ENCODE peak calls at places on chromosome 11, in five cellular contexts. Z, H, A, S and J are unnamed samples.

GRCh38 chr11:119721129-119722120 is 7.6 kb downstream of the NECTIN1 start:
- DNase-seq in S (no peak), Z (no peak), A (no peak), H (peak), J (peak)

GRCh38 chr11:59158206-59159068 is 13.5 kb upstream of the DTX4 start:
- DNase-seq in A (peak), S (peak), Z (no peak), H (peak), J (no peak)

GRCh38 chr11:64753380-64754123 is 6.2 kb downstream of the PYGM start:
- DNase-seq in A (no peak), H (peak), Z (peak), S (no peak), J (no peak)

GRCh38 chr11:10876168-10876567 is 18.3 kb upstream of the ZBED5 start:
- DNase-seq in A (no peak), Z (no peak), H (no peak), S (no peak), J (no peak)

GRCh38 chr11:9250139-9250582 is 15.0 kb downstream of the DENND5A start:
- DNase-seq in Z (no peak), S (no peak), H (no peak), A (no peak), J (no peak)

GRCh38 chr11:116513278-116513823 is 259.4 kb downstream of the BUD13 start:
- DNase-seq in H (no peak), S (no peak), A (no peak), Z (no peak), J (no peak)

GRCh38 chr11:120186799-120187591 is 23.8 kb upstream of the OAF start:
- DNase-seq in S (peak), A (peak), Z (peak), H (no peak), J (no peak)

GRCh38 chr11:128195057-128195751 is 392.2 kb downstream of the ETS1 start:
- DNase-seq in Z (no peak), H (no peak), S (no peak), A (no peak), J (no peak)

GRCh38 chr11:59187587-59187986 is 15.7 kb downstream of the DTX4 start:
- DNase-seq in Z (no peak), A (peak), H (no peak), S (peak), J (no peak)

GRCh38 chr11:128135451-128135850 is 451.9 kb downstream of the ETS1 start:
- DNase-seq in S (no peak), A (no peak), H (peak), Z (no peak), J (peak)

GRCh38 chr11:60717956-60718355 is 6.6 kb upstream of the MS4A18 start:
- DNase-seq in H (no peak), S (no peak), A (no peak), Z (no peak), J (no peak)

GRCh38 chr11:9687736-9688494 is 24.0 kb downstream of the SWAP70 start:
- DNase-seq in A (no peak), S (no peak), H (no peak), Z (no peak), J (no peak)

GRCh38 chr11:74134661-74135515 is 35.9 kb downstream of the C2CD3 start:
- DNase-seq in Z (no peak), S (no peak), H (no peak), A (no peak), J (no peak)

GRCh38 chr11:66986178-66986545 is 11.1 kb downstream of the C11orf86 start:
- DNase-seq in Z (no peak), H (no peak), S (no peak), A (no peak), J (no peak)

GRCh38 chr11:119284344-119285157 is 32.4 kb downstream of the MCAM start:
- DNase-seq in A (no peak), H (peak), Z (no peak), S (no peak), J (no peak)

GRCh38 chr11:36131719-36132349 is 157.4 kb downstream of the COMMD9 start:
- DNase-seq in S (no peak), Z (no peak), A (peak), H (peak), J (no peak)

GRCh38 chr11:79982185-79982584 is 541.4 kb upstream of the TENM4 start:
- DNase-seq in S (no peak), A (no peak), H (no peak), Z (no peak), J (no peak)

GRCh38 chr11:74460481-74461154 is 6.7 kb downstream of the KCNE3 start:
- DNase-seq in Z (no peak), A (no peak), H (peak), S (no peak), J (no peak)

GRCh38 chr11:10605941-10606381 is 37.5 kb upstream of the LYVE1 start:
- DNase-seq in A (peak), S (no peak), H (peak), Z (peak), J (no peak)

GRCh38 chr11:26860411-26860810 is 133.5 kb upstream of the FIBIN start:
- DNase-seq in Z (no peak), H (no peak), S (no peak), A (no peak), J (no peak)

GRCh38 chr11:35139883-35140282 is 912 bp downstream of the CD44 start:
- DNase-seq in A (no peak), S (no peak), Z (no peak), H (no peak), J (no peak)

GRCh38 chr11:12216542-12217422 is 106.4 kb downstream of the MICAL2 start:
- DNase-seq in A (no peak), H (no peak), Z (peak), S (no peak), J (no peak)

GRCh38 chr11:76030973-76031590 is 175.2 kb downstream of the WNT11 start:
- DNase-seq in Z (no peak), S (no peak), A (no peak), H (peak), J (no peak)

GRCh38 chr11:46726206-46726862 is 7.3 kb downstream of the F2 start:
- DNase-seq in Z (peak), S (no peak), A (no peak), H (no peak), J (no peak)

GRCh38 chr11:34259087-34259486 is 98.7 kb downstream of the ABTB2 start:
- DNase-seq in Z (no peak), A (peak), S (no peak), H (no peak), J (no peak)

DNA sequence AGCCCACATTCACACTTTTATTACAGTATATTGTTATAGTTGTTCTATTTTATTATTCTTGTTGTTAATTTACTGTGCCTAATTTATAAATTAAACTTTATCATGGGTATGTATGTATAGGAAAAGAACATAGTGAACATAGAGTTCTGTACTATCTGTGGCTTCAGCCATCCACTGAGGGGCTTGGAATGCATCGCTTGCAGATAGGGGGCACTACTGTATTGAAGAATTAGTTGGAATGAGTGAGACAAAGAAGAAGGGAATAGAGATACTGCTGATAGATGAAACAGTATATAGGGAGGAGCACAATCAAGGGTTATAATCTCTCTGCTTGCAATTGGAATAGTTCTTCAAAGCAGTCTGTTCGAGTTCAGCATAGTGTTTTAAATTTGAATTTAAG is 432.2 kb downstream of the RAB38 start:
- DNase-seq in S (no peak), A (no peak), Z (no peak), H (peak), J (no peak)
- TF ChIP-seq CTCF in S (no peak), A (no peak), Z (no peak), H (peak), J (no peak)

DNA sequence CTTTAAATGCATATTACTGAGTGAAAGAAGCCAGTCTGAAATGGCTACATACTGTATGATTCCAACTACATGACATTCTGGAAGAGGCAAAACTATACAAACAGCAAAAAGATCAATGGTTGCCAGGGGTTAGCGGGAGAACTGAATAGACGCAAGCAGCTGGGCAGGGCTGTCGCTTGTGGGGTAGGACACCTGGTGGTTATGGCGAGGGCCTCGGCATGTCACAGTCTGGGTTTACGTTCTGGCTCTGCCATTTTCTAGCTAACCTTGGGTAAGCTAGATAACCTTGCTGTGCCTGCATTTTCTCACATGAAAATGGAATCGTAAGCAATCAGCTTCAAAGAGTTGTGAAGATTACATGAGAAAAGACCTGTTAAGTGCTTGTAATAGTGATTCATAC is 55.2 kb upstream of the SYT13 start:
- DNase-seq in A (no peak), Z (no peak), H (peak), S (no peak), J (no peak)
- TF ChIP-seq POLR2AphosphoS5 in A (no peak), Z (no peak), H (no peak), S (no peak), J (no peak)

GRCh38 chr11:97965849-97966646 is 1054.7 kb upstream of the CNTN5 start:
- DNase-seq in H (no peak), S (no peak), Z (no peak), A (no peak), J (no peak)
- H3K4me3 ChIP-seq in H (no peak), S (no peak), Z (no peak), A (no peak), J (no peak)

GRCh38 chr11:134250675-134251074 is 2.5 kb downstream of the THYN1 start:
- DNase-seq in A (no peak), Z (no peak), H (no peak), S (no peak), J (no peak)

GRCh38 chr11:134257101-134257500 is 3.7 kb downstream of the ACAD8 start:
- DNase-seq in S (no peak), H (no peak), A (no peak), Z (no peak), J (no peak)

GRCh38 chr11:134252539-134253188 is 488 bp downstream of the THYN1 start:
- DNase-seq in A (no peak), S (no peak), Z (peak), H (peak), J (no peak)

GRCh38 chr11:134254433-134254832 is 1.1 kb downstream of the ACAD8 start:
- DNase-seq in S (no peak), Z (no peak), H (no peak), A (no peak), J (no peak)

DNA sequence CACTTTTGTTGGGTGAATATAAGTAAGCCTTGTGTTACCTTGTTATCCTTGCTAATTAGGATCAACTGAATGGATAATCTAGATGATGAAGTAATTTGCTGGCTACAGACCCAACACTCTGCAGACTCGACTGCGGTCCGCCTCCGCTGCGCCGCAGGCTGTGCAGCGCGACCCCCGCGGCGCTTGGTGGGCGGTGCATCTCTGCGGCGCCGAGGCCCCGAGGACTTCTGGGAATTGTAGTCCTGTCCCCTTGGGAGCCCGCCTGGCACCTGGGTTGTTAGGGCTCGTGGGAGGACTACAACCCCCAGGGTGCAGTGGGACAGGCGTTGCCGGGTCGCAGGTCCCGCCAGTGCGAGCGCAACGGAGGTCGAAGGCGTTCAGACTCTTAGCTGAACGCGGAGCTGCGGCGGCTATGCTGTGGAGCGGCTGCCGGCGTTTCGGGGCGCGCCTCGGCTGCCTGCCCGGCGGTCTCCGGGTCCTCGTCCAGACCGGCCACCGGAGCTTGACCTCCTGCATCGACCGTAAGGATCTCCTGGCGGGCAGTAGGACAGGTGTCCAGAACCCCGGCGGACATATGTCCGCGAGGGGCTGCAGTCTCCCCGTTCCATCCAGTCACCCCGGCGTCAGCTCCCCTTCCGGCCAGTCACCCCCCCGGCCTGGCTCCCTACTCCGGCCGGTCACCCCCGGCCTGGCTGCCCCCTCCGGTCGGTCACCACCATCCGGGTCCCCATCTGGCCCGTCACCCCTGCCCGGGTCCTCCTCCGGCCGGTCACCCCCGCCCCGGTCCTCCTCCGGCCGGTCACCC is at the start of the genes ACAD8 and THYN1:
- DNase-seq in S (peak), Z (peak), A (peak), H (peak), J (peak)
- TF ChIP-seq CTCF in S (peak), Z (peak), A (peak), H (no peak), J (no peak)

DNA sequence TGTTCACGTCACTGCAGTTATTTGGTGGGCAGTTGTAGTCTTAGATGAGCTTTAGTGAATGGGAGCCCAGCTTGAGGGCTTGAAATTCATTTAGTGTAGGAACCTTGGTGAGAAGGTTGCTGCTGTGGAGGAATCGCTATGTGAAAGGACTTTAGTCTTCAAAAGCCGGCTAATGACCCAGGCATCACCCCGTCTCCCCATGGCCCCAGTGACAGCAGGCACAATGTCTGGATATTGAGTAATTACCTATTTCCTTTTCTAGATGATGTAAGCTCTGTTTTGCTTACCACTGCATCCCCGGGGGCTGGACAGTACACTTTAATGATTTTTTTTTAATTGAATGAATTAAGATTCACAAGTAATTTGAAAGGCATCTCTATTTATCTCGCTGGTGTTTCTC is 283.2 kb downstream of the ST3GAL4 start:
- DNase-seq in A (no peak), Z (no peak), S (no peak), H (no peak), J (no peak)
- TF ChIP-seq POLR2AphosphoS5 in A (no peak), Z (no peak), S (no peak), H (no peak), J (no peak)

GRCh38 chr11:17135934-17136683 is 58.6 kb upstream of the RPS13 start:
- DNase-seq in H (no peak), Z (no peak), A (no peak), S (no peak), J (no peak)
- H3K4me3 ChIP-seq in H (no peak), Z (no peak), A (no peak), S (no peak), J (no peak)

GRCh38 chr11:41175304-41175972 is 284.0 kb downstream of the LRRC4C start:
- DNase-seq in A (no peak), Z (no peak), H (peak), S (no peak), J (no peak)
- TF ChIP-seq CTCF in A (no peak), Z (no peak), H (peak), S (no peak), J (no peak)